ENCODE peak calls at places on chromosomes 6 and 20, in eight cellular contexts. K is endothelial cell of umbilical vein, A is HCT116, W is upper lobe of left lung, M is GM23338, X is stomach, I is transverse colon, V is suprapubic skin. Q is an unnamed sample.

GRCh38 chr6:39843305-39844020 is 51.3 kb downstream of the DAAM2 start:
- DNase-seq in I (no peak), X (no peak), V (no peak), W (no peak), K (no peak), A (peak), M (no peak), Q (peak)

GRCh38 chr20:58330229-58330628 is 20.7 kb downstream of the RAB22A start:
- DNase-seq in A (no peak), K (no peak), X (no peak), I (no peak), W (no peak), M (no peak), V (no peak), Q (no peak)

GRCh38 chr6:118744261-118744941 is 93.0 kb upstream of the CEP85L start:
- DNase-seq in W (no peak), M (no peak), A (no peak), K (no peak), V (no peak), X (no peak), I (no peak), Q (no peak)

GRCh38 chr6:16163535-16164300 is 34.8 kb downstream of the MYLIP start:
- DNase-seq in I (no peak), W (no peak), M (no peak), V (no peak), A (no peak), X (no peak), K (peak), Q (no peak)

GRCh38 chr6:170438402-170438753 is 114.7 kb downstream of the PSMB1 start:
- DNase-seq in K (peak), W (peak), V (peak), M (peak), I (peak), A (peak), X (peak), Q (peak)

GRCh38 chr6:18269253-18269652 is 4.9 kb upstream of the DEK start:
- DNase-seq in I (no peak), X (no peak), A (no peak), M (no peak), W (no peak), V (no peak), K (no peak), Q (no peak)

GRCh38 chr6:169528755-169529154 is 173.1 kb downstream of the WDR27 start:
- DNase-seq in K (no peak), W (no peak), V (no peak), X (no peak), A (no peak), M (no peak), I (no peak), Q (no peak)

GRCh38 chr6:16523550-16524379 is 237.5 kb downstream of the ATXN1 start:
- DNase-seq in V (no peak), X (no peak), A (no peak), K (peak), W (no peak), I (no peak), M (no peak), Q (no peak)

GRCh38 chr6:54419885-54420284 is 111.6 kb downstream of the TINAG start:
- DNase-seq in V (no peak), K (peak), I (no peak), M (no peak), A (no peak), W (no peak), X (no peak), Q (no peak)

GRCh38 chr6:7235712-7236311 is 77.2 kb downstream of the SSR1 start:
- DNase-seq in X (peak), I (peak), W (no peak), V (no peak), A (no peak), M (no peak), K (no peak), Q (no peak)

GRCh38 chr6:3438190-3439167 is 18.4 kb downstream of the SLC22A23 start:
- DNase-seq in V (no peak), W (no peak), X (no peak), M (no peak), I (peak), K (no peak), A (no peak), Q (peak)

GRCh38 chr6:303948-304558 is 11.8 kb downstream of the DUSP22 start:
- DNase-seq in I (no peak), A (no peak), W (peak), V (no peak), X (no peak), M (peak), K (no peak), Q (no peak)

GRCh38 chr6:43764767-43765166 is 5.2 kb upstream of the VEGFA start:
- DNase-seq in A (no peak), K (no peak), I (no peak), V (no peak), W (no peak), X (no peak), M (no peak), Q (peak)

GRCh38 chr6:168345896-168346754 is 26.5 kb upstream of the DACT2 start:
- DNase-seq in M (no peak), A (no peak), X (no peak), I (no peak), K (no peak), V (no peak), W (no peak), Q (no peak)

GRCh38 chr20:57654363-57654997 is 34.3 kb upstream of the ZBP1 start:
- DNase-seq in X (peak), A (peak), V (peak), W (no peak), M (peak), K (peak), I (peak), Q (peak)

GRCh38 chr20:64146301-64146935 is 17.8 kb upstream of the MYT1 start:
- DNase-seq in M (no peak), K (no peak), A (no peak), I (no peak), W (no peak), V (no peak), X (no peak), Q (peak)

GRCh38 chr20:64149141-64149540 is 15.1 kb upstream of the MYT1 start:
- DNase-seq in X (no peak), A (no peak), M (no peak), V (peak), K (no peak), W (no peak), I (no peak), Q (peak)

GRCh38 chr20:64148581-64148980 is 15.7 kb upstream of the MYT1 start:
- DNase-seq in I (no peak), X (no peak), M (no peak), K (no peak), A (no peak), W (no peak), V (peak), Q (peak)

GRCh38 chr20:64145458-64146300 is 18.6 kb upstream of the MYT1 start:
- DNase-seq in I (no peak), K (no peak), A (peak), M (peak), W (no peak), V (peak), X (no peak), Q (peak)

DNA sequence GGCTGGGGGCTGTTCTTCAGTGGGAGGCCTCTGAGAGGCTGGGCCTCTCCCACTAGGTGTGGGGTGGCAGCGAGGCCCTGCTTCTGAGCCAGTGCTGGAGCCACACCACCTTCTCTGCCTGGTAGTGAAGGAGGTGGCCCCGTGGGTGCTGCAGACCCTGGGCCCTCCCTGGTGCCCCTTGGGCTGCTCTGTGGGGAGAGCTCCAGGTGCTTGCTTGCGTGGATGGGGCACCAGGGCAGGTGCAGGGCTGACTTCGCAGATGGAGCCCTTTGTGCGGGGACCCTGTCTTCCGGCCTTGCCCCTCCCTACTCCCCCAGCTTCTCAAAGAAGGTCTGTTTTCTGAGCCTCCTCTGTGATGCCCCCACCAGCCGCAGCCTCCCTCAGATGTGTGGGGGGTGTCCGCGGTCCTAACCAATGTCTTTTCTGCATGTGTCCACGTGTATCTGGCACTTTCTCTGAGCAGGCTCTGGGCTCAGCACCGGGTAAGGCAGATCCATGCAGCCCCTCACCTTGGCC is 17.3 kb upstream of the MYT1 start:
- DNase-seq in W (peak), V (peak), X (no peak), K (no peak), A (no peak), I (no peak), M (no peak), Q (peak)
- TF ChIP-seq POLR2AphosphoS5 in W (no peak), V (no peak), X (no peak), K (no peak), A (no peak), I (no peak), M (no peak), Q (no peak)

GRCh38 chr20:49122920-49123319 is 65.2 kb downstream of the STAU1 start:
- DNase-seq in M (no peak), K (no peak), X (no peak), A (no peak), I (no peak), W (peak), V (no peak), Q (no peak)
- TF ChIP-seq POLR2AphosphoS5 in M (no peak), K (no peak), X (no peak), A (no peak), I (no peak), W (no peak), V (no peak), Q (no peak)

DNA sequence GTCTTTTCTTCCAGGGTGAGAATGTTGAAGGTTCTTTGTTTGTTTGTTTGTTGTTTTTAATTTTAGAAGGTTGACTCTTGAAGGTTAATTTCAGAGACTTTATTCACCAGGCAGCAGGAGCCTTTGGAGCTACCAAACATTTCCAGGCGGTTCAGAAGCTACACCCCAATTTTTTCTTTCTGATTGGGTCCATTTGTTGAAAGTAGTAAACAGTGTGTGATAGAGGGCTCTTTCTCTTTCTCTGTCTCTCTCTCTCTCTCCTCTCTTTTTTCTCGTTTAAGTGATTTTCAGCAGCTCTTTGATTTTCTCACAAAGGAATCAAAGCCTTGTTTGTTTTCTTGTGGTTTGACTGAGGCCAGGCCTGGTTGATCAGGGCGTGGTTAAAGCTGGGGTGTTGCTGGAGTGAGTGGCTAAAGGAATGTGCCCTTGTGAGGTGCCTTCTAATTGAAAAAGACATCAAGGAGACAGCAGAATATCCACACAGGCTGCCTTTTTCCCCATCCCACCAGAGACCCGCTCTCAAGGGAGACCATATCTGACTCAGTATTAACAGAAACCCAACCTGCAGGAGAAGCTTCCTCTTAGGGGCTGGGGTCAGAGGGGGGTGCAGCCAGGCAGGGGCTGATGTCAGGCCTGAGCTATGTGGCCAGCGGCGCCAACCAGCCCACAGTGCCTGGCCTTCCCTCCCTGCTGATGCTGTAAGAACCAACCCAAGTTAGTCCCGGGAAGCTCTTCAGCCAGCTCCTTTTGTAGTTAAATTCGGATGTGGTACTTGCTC is 40.4 kb upstream of the NAA20 start:
- DNase-seq in X (peak), M (no peak), A (peak), W (peak), I (no peak), K (peak), V (no peak), Q (peak)
- TF ChIP-seq POLR2AphosphoS5 in X (no peak), M (no peak), A (no peak), W (no peak), I (no peak), K (peak), V (no peak), Q (no peak)

GRCh38 chr20:371755-372542 is 8.6 kb upstream of the TRIB3 start:
- DNase-seq in W (no peak), K (peak), A (peak), I (peak), M (no peak), X (peak), V (no peak), Q (peak)
- TF ChIP-seq POLR2AphosphoS5 in W (peak), K (peak), A (peak), I (no peak), M (no peak), X (no peak), V (no peak), Q (no peak)

DNA sequence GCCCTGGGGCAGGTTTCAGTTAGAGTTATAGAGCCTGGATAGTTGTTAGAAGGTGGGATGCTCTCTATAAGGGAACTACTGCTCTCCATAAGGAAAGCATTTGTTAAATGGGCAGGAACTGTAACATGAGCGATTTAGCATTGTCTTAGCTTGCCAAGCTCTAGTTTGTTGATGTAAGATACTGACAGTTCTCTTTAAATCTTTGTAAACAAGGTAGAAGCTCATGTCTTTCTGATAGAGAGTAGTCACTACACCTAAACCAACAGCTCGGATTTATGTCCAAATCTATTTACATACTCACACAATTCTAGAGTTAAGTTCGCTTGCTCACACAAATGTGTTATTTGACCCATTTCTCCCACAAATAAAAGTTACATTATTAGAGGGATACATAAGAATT is 87.3 kb downstream of the PLCB1 start:
- DNase-seq in W (no peak), V (no peak), M (no peak), A (no peak), X (no peak), I (no peak), K (no peak), Q (no peak)
- TF ChIP-seq POLR2AphosphoS5 in W (no peak), V (no peak), M (no peak), A (no peak), X (no peak), I (no peak), K (no peak), Q (no peak)

GRCh38 chr20:3687655-3688054 is 5.8 kb upstream of the ADAM33 start:
- DNase-seq in W (no peak), A (peak), V (no peak), M (peak), I (no peak), K (peak), X (no peak), Q (no peak)

GRCh38 chr20:3690413-3690812 is 8.6 kb upstream of the ADAM33 start:
- DNase-seq in M (no peak), K (no peak), W (no peak), V (no peak), I (no peak), A (no peak), X (no peak), Q (no peak)

GRCh38 chr20:3685341-3685740 is 3.5 kb upstream of the ADAM33 start:
- DNase-seq in X (no peak), A (no peak), K (no peak), I (no peak), W (no peak), V (no peak), M (no peak), Q (no peak)

GRCh38 chr20:3689978-3690377 is 8.2 kb upstream of the ADAM33 start:
- DNase-seq in I (no peak), A (no peak), V (no peak), M (no peak), W (no peak), K (no peak), X (no peak), Q (no peak)

GRCh38 chr20:3686867-3687321 is 5.1 kb upstream of the ADAM33 start:
- DNase-seq in K (no peak), M (no peak), A (no peak), I (peak), V (no peak), W (no peak), X (peak), Q (peak)
- TF ChIP-seq POLR2AphosphoS5 in K (no peak), M (no peak), A (no peak), I (peak), V (peak), W (peak), X (peak), Q (peak)

DNA sequence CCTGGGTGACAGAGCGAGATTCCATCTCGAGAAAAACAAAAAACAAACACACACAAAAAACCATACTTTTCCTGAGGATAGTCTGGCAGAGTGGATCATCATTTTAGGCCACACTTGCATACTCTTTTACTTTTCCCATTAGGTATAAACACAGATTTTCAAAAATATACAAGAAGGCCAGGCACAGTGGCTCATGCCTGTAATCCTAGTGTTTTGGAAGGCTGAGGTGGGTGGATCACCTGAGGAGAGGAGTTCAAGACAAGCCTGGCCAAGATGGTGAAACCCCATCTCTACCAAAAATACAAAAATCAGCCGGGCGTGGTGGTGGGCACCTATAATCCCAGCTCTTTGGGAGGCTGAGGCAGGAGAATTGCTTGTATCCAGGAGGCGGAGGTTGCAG is 85.5 kb downstream of the ARHGAP18 start:
- DNase-seq in W (no peak), A (no peak), I (no peak), K (no peak), X (no peak), M (no peak), V (no peak), Q (no peak)
- TF ChIP-seq POLR2AphosphoS5 in W (no peak), A (no peak), I (no peak), K (no peak), X (no peak), M (no peak), V (no peak), Q (no peak)